ENCODE peak calls at places on chromosomes 16 and 17, in six cellular contexts. E, K, X, U, H and C are unnamed samples.

GRCh38 chr17:9628509-9628908 is 16.8 kb upstream of the USP43 start:
- DNase-seq in X (no peak), H (no peak), U (no peak), K (no peak), E (no peak), C (no peak)

GRCh38 chr16:58421529-58421928 is 29.3 kb downstream of the GINS3 start:
- DNase-seq in H (no peak), E (no peak), K (no peak), X (peak), U (no peak), C (no peak)

GRCh38 chr16:24966031-24966430 is 49.1 kb downstream of the ARHGAP17 start:
- DNase-seq in X (no peak), H (peak), E (no peak), U (no peak), K (no peak), C (peak)

GRCh38 chr16:22291860-22292692 is 5.1 kb upstream of the POLR3E start:
- DNase-seq in K (no peak), U (no peak), X (peak), H (no peak), E (peak), C (no peak)

GRCh38 chr17:29664743-29665479 is 42.2 kb upstream of the CORO6 start:
- DNase-seq in H (peak), U (no peak), X (peak), K (no peak), E (peak), C (no peak)

GRCh38 chr16:64339052-64339770 is 782.7 kb downstream of the CDH11 start:
- DNase-seq in E (no peak), H (no peak), X (peak), U (no peak), K (no peak), C (no peak)

GRCh38 chr17:68892658-68893057 is 62.5 kb downstream of the ABCA8 start:
- DNase-seq in X (no peak), K (no peak), H (no peak), E (no peak), U (no peak), C (no peak)

GRCh38 chr16:20884240-20884556 is 16.0 kb downstream of the DCUN1D3 start:
- DNase-seq in U (no peak), K (no peak), H (no peak), E (peak), X (peak), C (no peak)

GRCh38 chr16:85523602-85524364 is 89.3 kb upstream of the GSE1 start:
- DNase-seq in K (no peak), H (peak), E (peak), U (peak), X (peak), C (peak)

GRCh38 chr16:53131363-53132071 is 76.7 kb downstream of the CHD9 start:
- DNase-seq in X (peak), H (peak), K (no peak), E (peak), U (no peak), C (peak)

GRCh38 chr17:6303664-6304063 is 131.3 kb downstream of the AIPL1 start:
- DNase-seq in K (peak), H (peak), U (no peak), E (peak), X (no peak), C (peak)

GRCh38 chr16:3193221-3194212 is 5.5 kb downstream of the OR1F1 start:
- DNase-seq in E (no peak), X (no peak), K (no peak), H (peak), U (no peak), C (no peak)

GRCh38 chr17:36183811-36184765 is 7.7 kb upstream of the TBC1D3B start:
- DNase-seq in U (no peak), H (no peak), E (no peak), K (no peak), X (no peak), C (no peak)

GRCh38 chr17:62819511-62820221 is 11.6 kb upstream of the MARCHF10 start:
- DNase-seq in H (peak), U (no peak), E (peak), X (peak), K (peak), C (peak)

GRCh38 chr16:380837-381787 is 666 bp downstream of the PGAP6 start:
- DNase-seq in X (peak), E (peak), K (no peak), H (peak), U (no peak), C (no peak)

GRCh38 chr17:81453712-81454111 is 58.5 kb downstream of the BAHCC1 start:
- DNase-seq in K (no peak), X (no peak), E (no peak), U (no peak), H (no peak), C (no peak)

GRCh38 chr17:17050346-17051345 is 8.4 kb downstream of the MPRIP start:
- DNase-seq in X (no peak), K (no peak), U (no peak), H (no peak), E (no peak), C (peak)

GRCh38 chr16:49858200-49859129 is 2.6 kb upstream of the ZNF423 start:
- DNase-seq in E (peak), X (no peak), H (no peak), K (peak), U (no peak), C (peak)

GRCh38 chr17:4858068-4858879 is 25.1 kb downstream of the MINK1 start:
- DNase-seq in E (no peak), K (peak), H (no peak), X (no peak), U (no peak), C (peak)

GRCh38 chr16:54242199-54242598 is 44.4 kb downstream of the IRX3 start:
- DNase-seq in K (peak), E (no peak), H (no peak), U (peak), X (no peak), C (peak)

GRCh38 chr16:83137894-83138293 is 511.1 kb downstream of the CDH13 start:
- DNase-seq in K (no peak), X (no peak), U (no peak), E (no peak), H (no peak), C (no peak)

GRCh38 chr16:55572439-55572838 is 6.0 kb downstream of the CAPNS2 start:
- DNase-seq in H (no peak), X (no peak), E (no peak), K (no peak), U (no peak), C (no peak)

GRCh38 chr17:19753661-19754463 is 5.8 kb upstream of the ALDH3A1 start:
- DNase-seq in E (no peak), H (no peak), U (no peak), X (no peak), K (no peak), C (no peak)
- H2BK5ac ChIP-seq in E (peak), H (no peak), U (peak), X (peak), K (no peak), C (no peak)

GRCh38 chr17:32486091-32486700 is 597 bp upstream of the CDK5R1 start:
- DNase-seq in K (peak), H (peak), U (no peak), X (peak), E (peak), C (peak)
- H4K8ac ChIP-seq in K (no peak), H (peak), U (peak), X (peak), E (peak), C (no peak)

DNA sequence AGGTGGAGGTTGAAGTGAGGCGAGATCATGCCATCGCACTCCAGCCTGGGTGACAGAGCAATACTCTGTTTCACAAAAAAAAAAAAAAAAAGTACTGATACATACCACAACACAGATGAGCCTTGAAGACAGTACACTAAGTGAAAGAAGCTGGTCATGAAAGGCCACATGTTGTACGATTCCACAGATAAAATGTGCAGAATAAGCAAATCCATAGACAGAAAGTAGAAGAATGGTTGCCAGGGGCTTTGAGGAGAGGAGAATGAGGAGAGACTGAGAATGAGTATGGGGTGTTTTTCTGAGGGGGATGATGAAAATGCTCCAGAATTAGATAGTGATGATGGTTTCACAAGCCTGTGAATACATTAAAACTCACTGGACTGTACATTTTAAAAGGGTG is 155.6 kb upstream of the PSMD7 start:
- DNase-seq in E (no peak), U (no peak), K (no peak), H (no peak), X (no peak), C (no peak)
- H4K91ac ChIP-seq in E (no peak), U (no peak), K (no peak), H (no peak), X (no peak), C (no peak)

GRCh38 chr17:73365934-73366623 is 54.3 kb upstream of the CDC42EP4 start:
- DNase-seq in H (no peak), X (no peak), K (no peak), U (no peak), E (no peak), C (no peak)

GRCh38 chr17:73362697-73363096 is 50.9 kb upstream of the CDC42EP4 start:
- DNase-seq in K (no peak), H (no peak), U (no peak), E (no peak), X (no peak), C (peak)

GRCh38 chr17:73365203-73365933 is 53.6 kb upstream of the CDC42EP4 start:
- DNase-seq in X (no peak), K (no peak), E (no peak), U (no peak), H (no peak), C (no peak)

GRCh38 chr17:73360961-73361761 is 49.4 kb upstream of the CDC42EP4 start:
- DNase-seq in H (no peak), U (no peak), X (no peak), K (peak), E (no peak), C (peak)

DNA sequence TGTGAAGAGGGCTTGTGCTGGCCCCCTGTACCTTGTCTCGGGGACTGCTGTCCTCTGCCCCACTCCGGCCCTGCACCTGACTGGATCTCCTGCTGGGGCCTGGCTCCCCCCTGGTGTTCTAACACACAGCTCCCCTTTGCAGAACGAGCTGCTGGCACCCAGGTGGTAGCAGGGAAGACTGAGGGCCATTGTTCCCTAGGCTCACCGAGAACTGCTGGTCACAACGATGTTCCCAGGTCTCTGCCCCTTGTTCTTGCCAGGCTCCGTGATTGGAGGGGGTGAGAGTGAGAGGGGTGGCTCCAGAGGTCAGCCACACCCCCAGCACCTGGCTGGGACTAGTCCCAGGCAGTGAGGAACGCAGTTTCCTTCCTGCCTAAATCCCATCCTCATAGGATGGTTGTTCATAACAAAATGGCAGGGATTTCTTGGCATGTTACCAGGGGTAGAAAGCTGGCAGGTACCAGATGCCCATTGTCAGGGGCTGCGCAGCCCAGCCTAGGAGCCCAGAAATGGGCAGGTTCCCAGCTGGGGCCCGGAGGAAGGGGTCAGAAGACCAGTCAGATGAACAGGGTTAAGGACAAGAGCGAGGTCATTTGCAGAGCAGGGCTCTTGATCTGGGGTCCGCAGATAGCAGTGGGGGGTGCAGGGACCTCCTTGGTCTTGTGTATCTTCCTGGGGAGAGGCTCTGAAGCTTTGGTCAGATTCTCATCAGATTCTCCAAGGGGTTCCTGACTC is 52.2 kb upstream of the CDC42EP4 start:
- DNase-seq in U (no peak), E (no peak), K (no peak), H (no peak), X (no peak), C (peak)
- H2BK5ac ChIP-seq in U (peak), E (no peak), K (no peak), H (no peak), X (no peak), C (no peak)

GRCh38 chr16:11329080-11329491 is 16.2 kb upstream of the RMI2 start:
- DNase-seq in K (no peak), H (peak), X (peak), U (no peak), E (peak), C (peak)
- H4K8ac ChIP-seq in K (no peak), H (peak), X (peak), U (peak), E (no peak), C (no peak)

DNA sequence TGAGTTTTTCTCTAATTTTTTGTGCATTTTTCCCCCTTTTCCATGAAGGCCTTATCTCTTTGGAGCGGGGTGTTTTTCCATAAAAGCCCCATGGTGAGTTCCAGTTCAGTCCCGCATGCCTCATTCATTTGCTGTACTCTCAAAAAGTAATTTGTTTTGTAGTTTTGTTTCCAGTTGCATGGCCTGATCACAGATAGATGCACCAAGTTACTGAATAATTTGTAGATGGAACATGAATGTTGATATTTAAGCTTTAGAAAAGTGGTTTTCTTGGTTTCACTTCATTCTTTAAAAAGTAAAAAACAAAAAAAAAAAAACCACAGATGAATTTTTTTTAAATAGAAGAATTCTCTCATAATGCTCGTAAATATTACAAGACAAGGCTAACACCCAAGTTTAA is 349.2 kb downstream of the BCAS3 start:
- DNase-seq in K (no peak), U (no peak), X (no peak), H (no peak), E (no peak), C (no peak)
- H4K91ac ChIP-seq in K (no peak), U (no peak), X (no peak), H (no peak), E (no peak), C (no peak)

DNA sequence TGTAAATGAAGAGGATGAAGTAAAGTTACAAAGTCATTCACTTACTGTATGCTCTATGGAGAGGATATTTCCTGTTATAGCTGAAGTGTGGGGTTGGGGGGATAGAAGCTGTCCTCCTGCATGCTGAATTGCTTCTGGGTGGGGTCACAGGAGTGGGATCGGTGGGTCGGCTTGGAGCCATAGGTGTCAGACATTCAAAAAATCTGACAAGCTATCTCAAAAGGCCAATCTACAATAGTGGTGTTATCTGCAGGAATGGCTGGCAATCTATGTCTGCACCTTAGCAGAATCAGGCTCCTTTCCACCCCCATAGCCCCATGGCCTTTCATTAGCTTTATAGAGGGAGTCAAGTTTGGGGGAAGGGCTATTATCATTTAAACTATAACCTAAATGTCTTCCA is 104.9 kb downstream of the ABCC12 start:
- DNase-seq in H (no peak), E (no peak), K (no peak), U (no peak), X (no peak), C (no peak)
- H2BK5ac ChIP-seq in H (no peak), E (no peak), K (no peak), U (no peak), X (no peak), C (no peak)

GRCh38 chr17:44689492-44690217 is at the start of gene CCDC43:
- DNase-seq in U (peak), E (peak), X (peak), K (peak), H (peak), C (peak)
- H4K8ac ChIP-seq in U (peak), E (peak), X (peak), K (peak), H (peak), C (peak)

GRCh38 chr17:82976982-82977488 is 102.4 kb upstream of the METRNL start:
- DNase-seq in H (no peak), E (no peak), K (no peak), U (no peak), X (no peak), C (no peak)

GRCh38 chr17:82977586-82977985 is 101.8 kb upstream of the METRNL start:
- DNase-seq in E (no peak), U (no peak), X (no peak), H (no peak), K (no peak), C (no peak)

GRCh38 chr17:82978765-82979349 is 100.6 kb upstream of the METRNL start:
- DNase-seq in E (no peak), X (no peak), H (peak), K (no peak), U (no peak), C (no peak)

GRCh38 chr17:82979718-82980117 is 99.7 kb upstream of the METRNL start:
- DNase-seq in E (no peak), K (no peak), X (no peak), U (no peak), H (no peak), C (no peak)

GRCh38 chr17:82978354-82978753 is 101.1 kb upstream of the METRNL start:
- DNase-seq in E (no peak), U (no peak), K (no peak), H (no peak), X (no peak), C (no peak)
- H4K91ac ChIP-seq in E (no peak), U (no peak), K (no peak), H (no peak), X (no peak), C (no peak)

DNA sequence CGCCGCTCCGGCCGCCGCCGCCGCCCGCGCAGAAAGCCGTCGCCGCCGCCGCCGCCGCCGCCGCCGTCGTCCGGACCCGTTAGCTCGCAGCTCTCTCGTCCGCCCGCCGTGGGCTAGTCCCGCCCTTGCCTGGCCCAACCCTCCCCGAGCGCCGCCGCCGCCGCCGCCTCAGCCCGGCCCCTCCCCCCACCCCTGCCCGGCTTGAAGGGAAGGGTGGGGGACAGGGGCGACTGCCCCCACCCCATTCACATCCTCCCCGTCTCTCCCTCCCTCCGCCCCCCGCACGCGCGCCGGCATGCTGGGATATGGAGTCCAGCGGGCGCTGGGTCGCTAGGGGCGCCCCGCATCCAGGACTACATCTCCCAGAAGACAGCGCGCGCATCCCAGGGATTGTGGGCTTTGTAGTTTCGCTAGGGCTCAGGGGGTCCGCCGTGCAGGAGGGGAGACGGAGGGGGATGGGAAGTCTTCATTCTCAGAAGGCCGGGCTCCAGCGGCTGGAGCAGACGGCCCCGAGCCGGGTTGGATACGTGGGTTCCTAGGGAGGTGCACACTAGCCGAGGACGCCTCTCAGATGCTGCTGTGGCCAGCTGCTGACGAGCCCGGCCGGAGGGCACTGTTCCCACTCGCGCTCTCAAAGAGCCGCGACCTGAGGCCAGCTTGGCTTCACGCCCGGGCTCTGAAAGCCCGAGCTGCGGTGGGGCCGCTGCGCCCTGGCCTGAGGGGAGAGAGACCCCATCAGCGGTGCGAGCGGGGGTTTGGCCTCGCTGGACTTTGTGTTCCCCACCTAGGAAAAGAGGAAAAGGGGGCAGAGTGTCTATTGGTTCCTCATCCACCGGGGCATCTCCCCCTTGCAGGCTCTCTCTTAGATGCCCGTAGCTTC is at the start of gene ST3GAL2:
- DNase-seq in K (peak), X (peak), H (peak), E (peak), U (peak), C (peak)
- H2BK5ac ChIP-seq in K (peak), X (peak), H (peak), E (peak), U (peak), C (no peak)